ENCODE peak calls at places on chromosomes 5 and 9, in five cellular contexts. R is GM12878, Y is NT2/D1, K is HCT116, F is H1. U is an unnamed sample.

GRCh38 chr9:19246891-19247290 is 16.4 kb downstream of the DENND4C start:
- DNase-seq in R (no peak), Y (no peak), K (no peak), F (no peak), U (no peak)

GRCh38 chr5:96629774-96630173 is 32.4 kb upstream of the CAST start:
- DNase-seq in R (no peak), Y (no peak), K (peak), F (no peak), U (peak)

GRCh38 chr9:124266139-124266825 is 8.5 kb downstream of the NEK6 start:
- DNase-seq in R (no peak), Y (no peak), K (no peak), F (no peak), U (no peak)

GRCh38 chr5:135110941-135111596 is 77.0 kb upstream of the PITX1 start:
- DNase-seq in R (no peak), Y (no peak), K (no peak), F (no peak), U (no peak)

GRCh38 chr5:150335778-150336177 is 21.7 kb upstream of the TCOF1 start:
- DNase-seq in R (no peak), Y (no peak), K (no peak), F (no peak), U (no peak)

GRCh38 chr9:134545213-134546211 is 96.1 kb upstream of the COL5A1 start:
- DNase-seq in R (no peak), Y (no peak), K (no peak), F (no peak), U (no peak)

GRCh38 chr9:122347348-122348287 is 23.2 kb upstream of the PTGS1 start:
- DNase-seq in R (no peak), Y (no peak), K (no peak), F (no peak), U (peak)

GRCh38 chr9:136675477-136676296 is 11.6 kb downstream of the AGPAT2 start:
- DNase-seq in R (no peak), Y (no peak), K (no peak), F (no peak), U (no peak)

GRCh38 chr9:82247318-82247717 is 258.7 kb downstream of the SPATA31D1 start:
- DNase-seq in R (no peak), Y (no peak), K (no peak), F (no peak), U (no peak)

GRCh38 chr5:155092318-155092717 is 78.8 kb downstream of the KIF4B start:
- DNase-seq in R (no peak), Y (no peak), K (no peak), F (no peak), U (no peak)

GRCh38 chr5:174010365-174010764 is 21.4 kb downstream of the C5orf47 start:
- DNase-seq in R (no peak), Y (no peak), K (no peak), F (no peak), U (no peak)

GRCh38 chr5:174003795-174004194 is 14.8 kb downstream of the C5orf47 start:
- DNase-seq in R (no peak), Y (no peak), K (no peak), F (no peak), U (no peak)

GRCh38 chr5:174008922-174009321 is 20.0 kb downstream of the C5orf47 start:
- DNase-seq in R (no peak), Y (no peak), K (no peak), F (no peak), U (peak)
- TF ChIP-seq YY1 in R (no peak), Y (no peak), K (no peak), F (no peak), U (no peak)

GRCh38 chr9:96457266-96457665 is 7.3 kb downstream of the HABP4 start:
- DNase-seq in R (no peak), Y (no peak), K (no peak), F (no peak), U (no peak)
- TF ChIP-seq YY1 in R (no peak), Y (no peak), K (no peak), F (no peak), U (no peak)

DNA sequence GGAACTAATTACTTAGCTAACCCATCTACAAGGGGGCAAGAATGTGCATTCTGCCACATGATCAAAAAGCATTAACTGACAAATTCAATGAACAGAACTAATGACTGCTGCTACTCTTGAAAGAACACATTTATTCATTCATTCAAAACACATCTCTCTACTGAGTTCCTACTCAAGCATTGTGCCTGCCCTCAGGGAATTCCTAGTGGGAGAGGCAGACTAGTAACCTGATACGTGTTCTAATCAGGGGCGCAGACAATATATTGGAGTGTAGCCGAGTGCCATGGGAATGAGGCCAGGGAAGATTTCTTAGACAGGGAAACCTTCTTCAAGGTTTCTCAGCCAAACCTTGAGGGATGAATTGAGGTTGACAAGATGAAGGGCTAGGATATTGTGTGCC is 56.7 kb upstream of the PAPPA start:
- DNase-seq in R (no peak), Y (no peak), K (no peak), F (no peak), U (no peak)
- TF ChIP-seq YY1 in R (no peak), Y (no peak), K (no peak), F (no peak), U (no peak)

DNA sequence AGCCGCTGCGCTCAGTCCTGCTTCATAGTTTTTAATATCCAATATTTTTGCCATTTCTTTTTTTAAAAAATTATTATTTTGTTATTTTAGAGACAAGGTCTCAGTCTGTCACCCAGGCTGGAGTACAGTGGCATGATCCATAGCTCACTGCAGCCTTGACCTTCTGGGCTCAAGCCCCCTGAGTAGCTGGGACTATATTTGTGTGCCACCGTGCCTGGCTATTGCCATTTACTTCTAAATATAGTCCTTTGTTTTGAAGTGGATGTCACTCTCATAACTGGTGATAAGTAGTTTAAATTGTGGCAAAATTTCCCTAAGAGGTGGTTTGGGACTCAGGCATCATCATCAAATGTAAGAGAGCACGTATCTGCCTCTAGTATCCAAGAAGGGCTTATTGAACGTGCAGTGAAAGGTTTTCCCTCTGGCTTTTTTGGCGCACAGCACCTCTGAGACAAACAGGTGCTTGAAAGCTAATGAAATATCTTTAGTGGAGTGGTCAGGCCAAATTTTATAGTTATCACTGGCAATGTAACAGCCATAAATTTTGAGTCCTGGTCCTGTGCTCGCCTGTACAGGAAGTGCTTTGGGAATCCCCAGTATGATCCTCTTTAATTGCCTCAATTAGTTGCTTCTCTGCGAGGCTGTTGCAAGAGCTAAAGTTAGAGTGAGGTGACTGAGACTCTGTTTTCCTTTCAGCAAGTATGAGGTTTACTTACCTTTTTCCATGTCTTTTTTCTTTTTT is 14.8 kb downstream of the STXBP1 start:
- DNase-seq in R (no peak), Y (no peak), K (no peak), F (no peak), U (no peak)
- TF ChIP-seq YY1 in R (no peak), Y (no peak), K (no peak), F (no peak), U (no peak)

GRCh38 chr9:5015934-5016333 is 30.9 kb downstream of the JAK2 start:
- DNase-seq in R (no peak), Y (no peak), K (no peak), F (no peak), U (no peak)
- TF ChIP-seq YY1 in R (no peak), Y (no peak), K (no peak), F (no peak), U (no peak)

DNA sequence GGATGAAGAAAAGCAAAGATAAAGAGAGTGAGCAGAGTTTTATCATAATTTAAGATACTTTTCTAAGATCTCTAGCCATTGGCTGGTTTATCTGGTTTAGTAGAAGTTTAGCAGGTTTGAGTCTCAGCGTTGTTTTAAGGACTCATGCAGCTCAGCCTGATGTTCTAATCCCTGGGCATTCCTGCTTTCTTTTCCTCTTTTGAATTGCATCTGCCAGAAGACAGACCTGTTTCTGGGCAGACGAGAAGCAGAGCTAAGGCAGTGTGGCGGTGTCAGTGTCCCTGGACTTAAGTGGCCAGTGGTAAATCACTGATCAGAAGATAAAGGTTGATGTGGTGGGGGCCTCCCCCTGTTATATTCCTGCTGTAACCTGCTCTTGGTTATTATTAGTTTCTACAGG is 138.6 kb downstream of the ADCY2 start:
- DNase-seq in R (no peak), Y (no peak), K (no peak), F (no peak), U (no peak)
- TF ChIP-seq YY1 in R (no peak), Y (no peak), K (no peak), F (no peak), U (no peak)

U was measured in HepG2.